ENCODE peak calls at places on chromosomes 13 and 19, in eight cellular contexts. H is fibroblast of pulmonary artery; O is small intestine; S is CD8-positive, alpha-beta T cell; G is dorsolateral prefrontal cortex; U is ascending aorta; L is aorta; M is HAP-1. F is an unnamed sample.

GRCh38 chr13:48819889-48820288 is 155.8 kb upstream of the FNDC3A start:
- DNase-seq in H (no peak), O (no peak), S (no peak), G (no peak), U (no peak), L (no peak), M (no peak), F (no peak)

GRCh38 chr19:6528544-6529121 is 2.2 kb upstream of the TNFSF9 start:
- DNase-seq in H (no peak), O (no peak), S (no peak), G (peak), U (peak), L (peak), M (no peak), F (no peak)

GRCh38 chr19:23528376-23528775 is 133.1 kb upstream of the ZNF91 start:
- DNase-seq in H (no peak), O (no peak), S (no peak), G (no peak), U (no peak), L (no peak), M (no peak), F (no peak)

GRCh38 chr13:60229708-60230272 is 66.1 kb upstream of the DIAPH3 start:
- DNase-seq in H (no peak), O (no peak), S (no peak), G (no peak), U (no peak), L (no peak), M (no peak), F (no peak)

GRCh38 chr13:107964356-107964755 is 251.0 kb downstream of the LIG4 start:
- DNase-seq in H (peak), O (no peak), S (no peak), G (no peak), U (no peak), L (no peak), M (no peak), F (no peak)

GRCh38 chr19:14437578-14438140 is 4.6 kb downstream of the PKN1 start:
- DNase-seq in H (no peak), O (no peak), S (no peak), G (no peak), U (no peak), L (no peak), M (no peak), F (no peak)

GRCh38 chr13:106536244-106537034 is 977 bp upstream of the EFNB2 start:
- DNase-seq in H (peak), O (peak), S (peak), G (peak), U (peak), L (peak), M (peak), F (peak)

GRCh38 chr19:33482486-33482885 is 39.1 kb downstream of the PEPD start:
- DNase-seq in H (no peak), O (no peak), S (no peak), G (no peak), U (no peak), L (no peak), M (no peak), F (no peak)

GRCh38 chr13:39279077-39279476 is 240.8 kb downstream of the NHLRC3 start:
- DNase-seq in H (no peak), O (no peak), S (no peak), G (no peak), U (no peak), L (no peak), M (no peak), F (no peak)

GRCh38 chr19:51727349-51727880 is 3.6 kb upstream of the HAS1 start:
- DNase-seq in H (peak), O (no peak), S (no peak), G (peak), U (no peak), L (no peak), M (no peak), F (peak)

GRCh38 chr13:109821038-109821545 is 34.7 kb upstream of the IRS2 start:
- DNase-seq in H (no peak), O (no peak), S (no peak), G (no peak), U (no peak), L (no peak), M (no peak), F (no peak)

GRCh38 chr19:38032951-38033350 is 125.9 kb downstream of the SIPA1L3 start:
- DNase-seq in H (peak), O (no peak), S (no peak), G (no peak), U (no peak), L (no peak), M (no peak), F (no peak)

GRCh38 chr13:113582841-113583631 is 1.5 kb upstream of the TFDP1 start:
- DNase-seq in H (no peak), O (peak), S (no peak), G (no peak), U (peak), L (peak), M (no peak), F (no peak)

GRCh38 chr19:6876790-6877189 is 10.6 kb upstream of the ADGRE1 start:
- DNase-seq in H (no peak), O (no peak), S (no peak), G (no peak), U (no peak), L (no peak), M (no peak), F (no peak)

GRCh38 chr19:2213799-2214198 is 22.3 kb downstream of the PLEKHJ1 start:
- DNase-seq in H (no peak), O (peak), S (no peak), G (peak), U (no peak), L (no peak), M (no peak), F (peak)

GRCh38 chr13:20803180-20803965 is 29.6 kb upstream of the EEF1AKMT1 start:
- DNase-seq in H (no peak), O (no peak), S (no peak), G (no peak), U (no peak), L (no peak), M (no peak), F (no peak)

GRCh38 chr13:23512762-23513395 is 57.3 kb upstream of the TNFRSF19 start:
- DNase-seq in H (no peak), O (no peak), S (no peak), G (no peak), U (no peak), L (no peak), M (no peak), F (no peak)

GRCh38 chr13:48126944-48127814 is 32.3 kb upstream of the MED4 start:
- DNase-seq in H (peak), O (peak), S (peak), G (peak), U (peak), L (peak), M (peak), F (peak)

GRCh38 chr13:30731658-30732390 is 3.5 kb upstream of the ALOX5AP start:
- DNase-seq in H (no peak), O (no peak), S (no peak), G (no peak), U (no peak), L (no peak), M (no peak), F (no peak)

DNA sequence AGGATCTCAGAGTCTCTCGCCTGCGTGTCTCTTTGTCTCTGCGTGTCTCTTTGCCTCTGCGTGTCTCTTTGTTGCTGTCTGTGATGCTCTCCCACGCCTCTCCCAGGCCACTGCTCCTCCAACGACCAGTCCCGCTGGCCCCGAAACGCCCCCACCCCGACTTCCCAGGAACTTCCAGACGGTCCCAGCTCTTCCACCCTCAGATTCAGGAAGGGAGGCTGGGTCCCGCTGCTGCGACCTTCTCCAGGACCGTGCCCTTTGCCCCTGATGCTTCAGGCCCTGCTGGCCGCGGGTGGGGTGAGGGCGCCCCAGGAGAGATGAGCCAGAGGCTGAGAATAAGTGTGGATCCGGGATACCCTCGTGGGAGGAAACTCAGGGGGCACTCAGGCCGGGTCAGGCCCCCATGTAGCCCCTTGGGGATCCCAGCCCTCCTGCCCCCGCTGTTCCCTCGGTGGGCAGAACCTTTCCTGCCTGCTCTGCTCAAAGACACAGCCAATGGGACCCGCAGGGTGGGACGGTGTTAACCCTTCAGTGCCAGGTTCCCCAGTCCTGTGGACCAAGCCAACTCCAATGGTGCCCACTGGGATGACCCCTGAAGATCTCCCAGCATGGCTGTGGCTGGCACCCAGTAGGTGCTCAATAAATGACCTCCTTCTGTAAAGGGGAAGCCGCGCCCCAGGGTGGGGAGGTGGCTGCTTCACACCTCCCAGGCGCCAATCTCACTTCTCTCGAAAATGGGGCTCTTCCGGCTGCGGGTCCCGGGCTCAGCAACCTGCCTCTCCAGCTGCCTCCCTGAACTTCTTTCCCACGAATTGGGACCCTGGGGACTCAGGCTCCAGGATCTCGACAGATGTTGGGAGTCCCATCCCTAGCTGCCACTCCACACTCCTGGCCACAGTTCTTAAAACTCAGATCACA is 1.5 kb upstream of the S1PR5 start:
- DNase-seq in H (no peak), O (no peak), S (no peak), G (no peak), U (no peak), L (no peak), M (no peak), F (no peak)
- H3K4me3 ChIP-seq in H (no peak), O (no peak), S (peak), G (peak), U (peak), L (no peak), M (no peak), F (no peak)

DNA sequence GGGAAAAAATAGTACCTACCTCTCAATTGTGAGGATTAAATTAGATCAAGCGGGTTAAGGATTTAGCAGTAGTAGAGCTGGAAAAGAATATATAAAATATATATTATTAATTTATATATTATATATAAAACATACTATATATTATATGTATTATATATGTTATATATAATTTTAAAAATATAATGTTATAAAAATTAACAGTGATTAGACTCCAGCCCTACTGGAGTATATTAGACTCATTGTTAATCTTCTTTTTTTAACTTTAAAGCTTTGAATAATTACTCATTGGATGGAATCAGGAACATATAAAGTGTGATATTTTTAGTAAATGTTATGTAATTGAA is 380 bp upstream of the MRPL54 start:
- DNase-seq in H (no peak), O (no peak), S (no peak), G (no peak), U (no peak), L (no peak), M (no peak), F (no peak)
- H3K4me3 ChIP-seq in H (peak), O (no peak), S (peak), G (no peak), U (peak), L (no peak), M (peak), F (no peak)

GRCh38 chr19:18020212-18021067 is 12.5 kb downstream of the ARRDC2 start:
- DNase-seq in H (peak), O (no peak), S (no peak), G (peak), U (peak), L (peak), M (no peak), F (peak)
- H3K4me3 ChIP-seq in H (no peak), O (no peak), S (no peak), G (no peak), U (peak), L (no peak), M (no peak), F (no peak)

GRCh38 chr13:40342461-40342860 is 324.0 kb downstream of the FOXO1 start:
- DNase-seq in H (no peak), O (no peak), S (no peak), G (no peak), U (peak), L (no peak), M (no peak), F (no peak)

GRCh38 chr13:40344270-40345148 is 321.9 kb downstream of the FOXO1 start:
- DNase-seq in H (peak), O (peak), S (no peak), G (no peak), U (no peak), L (no peak), M (no peak), F (no peak)

GRCh38 chr13:40341501-40341900 is 324.9 kb downstream of the FOXO1 start:
- DNase-seq in H (no peak), O (no peak), S (no peak), G (no peak), U (peak), L (no peak), M (peak), F (no peak)

GRCh38 chr13:40343550-40344269 is 322.7 kb downstream of the FOXO1 start:
- DNase-seq in H (no peak), O (peak), S (no peak), G (no peak), U (no peak), L (no peak), M (no peak), F (no peak)

GRCh38 chr13:40342901-40343300 is 323.5 kb downstream of the FOXO1 start:
- DNase-seq in H (no peak), O (no peak), S (no peak), G (no peak), U (no peak), L (no peak), M (no peak), F (no peak)
- H3K4me3 ChIP-seq in H (no peak), O (no peak), S (no peak), G (no peak), U (no peak), L (no peak), M (no peak), F (no peak)

DNA sequence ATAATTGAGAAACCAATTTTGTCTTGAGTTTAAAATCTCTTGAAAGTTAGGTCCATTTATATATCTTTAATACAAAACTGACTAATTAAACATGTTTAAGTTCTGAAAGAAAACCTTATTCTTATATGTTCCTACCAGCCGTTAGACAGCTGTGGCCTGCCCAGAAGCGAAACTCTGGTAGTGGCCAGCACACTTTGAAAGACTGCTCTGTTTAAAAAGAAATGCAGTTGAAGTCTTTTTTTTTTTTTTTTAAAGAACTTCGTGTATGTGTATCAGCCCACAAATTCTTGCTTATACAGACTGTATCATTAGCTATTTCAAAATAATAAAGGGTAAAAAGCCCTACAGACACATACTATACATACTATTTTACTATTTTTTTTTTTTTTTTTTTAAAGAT is 34.0 kb downstream of the KCTD4 start:
- DNase-seq in H (no peak), O (no peak), S (no peak), G (no peak), U (no peak), L (no peak), M (no peak), F (no peak)
- H3K4me3 ChIP-seq in H (no peak), O (no peak), S (no peak), G (no peak), U (no peak), L (no peak), M (no peak), F (no peak)